ENCODE peak calls at places on chromosomes 12 and 14, in nine cellular contexts. O, U, B, Y, N, F, X, Z and G are unnamed samples.

GRCh38 chr12:61854902-61855301 is 405.3 kb upstream of the USP15 start:
- DNase-seq in O (no peak), U (no peak), B (no peak), Y (no peak), N (no peak), F (no peak), X (no peak), Z (no peak), G (peak; percentile 2)

GRCh38 chr12:18632848-18633247 is 105.0 kb downstream of the PLCZ1 start:
- DNase-seq in O (no peak), U (no peak), B (no peak), Y (no peak), N (no peak), F (no peak), X (no peak), Z (no peak), G (no peak)

GRCh38 chr12:122106891-122107660 is 28.5 kb downstream of the MLXIP start:
- DNase-seq in O (no peak), U (peak; percentile 88), B (no peak), Y (no peak), N (peak; percentile 35), F (no peak), X (peak; percentile 73), Z (peak; percentile 68), G (peak; percentile 86)

GRCh38 chr14:27090716-27091115 is 492.9 kb upstream of the NOVA1 start:
- DNase-seq in O (no peak), U (no peak), B (no peak), Y (no peak), N (no peak), F (no peak), X (no peak), Z (no peak), G (no peak)

GRCh38 chr14:36556811-36557433 is 25.5 kb downstream of the NKX2-8 start:
- DNase-seq in O (peak; percentile 46), U (peak; percentile 45), B (peak; percentile 54), Y (no peak), N (peak; percentile 30), F (no peak), X (peak; percentile 14), Z (peak; percentile 17), G (peak; percentile 15)

GRCh38 chr14:22552001-22552826 is 36.8 kb downstream of the DAD1 start:
- DNase-seq in O (no peak), U (no peak), B (no peak), Y (no peak), N (no peak), F (no peak), X (no peak), Z (no peak), G (no peak)

GRCh38 chr12:128820253-128820652 is 3.5 kb downstream of the SLC15A4 start:
- DNase-seq in O (no peak), U (no peak), B (no peak), Y (no peak), N (no peak), F (no peak), X (no peak), Z (no peak), G (no peak)

GRCh38 chr14:53010193-53010592 is 59.3 kb upstream of the FERMT2 start:
- DNase-seq in O (no peak), U (no peak), B (no peak), Y (no peak), N (no peak), F (no peak), X (no peak), Z (no peak), G (no peak)

GRCh38 chr12:53987748-53988147 is 2.8 kb downstream of the HOXC10 start:
- DNase-seq in O (no peak), U (no peak), B (no peak), Y (no peak), N (no peak), F (no peak), X (no peak), Z (no peak), G (no peak)

GRCh38 chr14:67285876-67286452 is 44.7 kb downstream of the PALS1 start:
- DNase-seq in O (no peak), U (peak; percentile 76), B (no peak), Y (peak; percentile 55), N (peak; percentile 22), F (no peak), X (peak; percentile 56), Z (peak; percentile 43), G (peak; percentile 70)